ENCODE peak calls at places on chromosomes 12 and 14, in nine cellular contexts. A is NCI-H1105, R is iris pigment epithelial cell, D is GF-D8, V is Caki2, T is astrocyte of the hippocampus, F is A172, H is AG04450, G is HuH-7.5. O is an unnamed sample.

GRCh38 chr12:92034858-92035401 is 110.7 kb downstream of the BTG1 start:
- DNase-seq in F (peak), R (peak), G (no peak), V (peak), A (peak), H (peak), T (peak), D (no peak), O (peak)

GRCh38 chr14:104280085-104280901 is 141.9 kb downstream of the KIF26A start:
- DNase-seq in D (no peak), G (no peak), R (no peak), F (no peak), V (no peak), A (no peak), T (no peak), H (no peak), O (no peak)

GRCh38 chr12:52316701-52317100 is 4.5 kb downstream of the KRT83 start:
- DNase-seq in A (no peak), V (no peak), D (no peak), T (no peak), H (no peak), R (no peak), F (no peak), G (no peak), O (no peak)

GRCh38 chr14:101409006-101409543 is 152.2 kb upstream of the DIO3 start:
- DNase-seq in D (no peak), R (no peak), H (no peak), F (no peak), A (no peak), T (no peak), G (no peak), V (no peak), O (no peak)

GRCh38 chr12:56908136-56908535 is 26.1 kb downstream of the SDR9C7 start:
- DNase-seq in G (no peak), T (no peak), R (no peak), F (no peak), H (no peak), D (no peak), A (no peak), V (no peak), O (no peak)

GRCh38 chr14:104443391-104444158 is 136.0 kb upstream of the C14orf180 start:
- DNase-seq in G (no peak), A (no peak), R (no peak), T (no peak), V (no peak), H (no peak), F (no peak), D (no peak), O (no peak)

GRCh38 chr14:98099527-98099926 is 1172.5 kb downstream of the BCL11B start:
- DNase-seq in G (no peak), A (no peak), V (no peak), F (no peak), R (no peak), D (no peak), H (no peak), T (no peak), O (no peak)

GRCh38 chr14:99518441-99519346 is 37.5 kb downstream of the CCNK start:
- DNase-seq in R (peak), H (no peak), G (peak), A (peak), V (peak), T (peak), D (no peak), F (peak), O (peak)

GRCh38 chr12:40224439-40225291 is at the start of gene LRRK2:
- DNase-seq in A (peak), H (no peak), F (peak), V (peak), G (peak), T (peak), R (peak), D (no peak), O (peak)

GRCh38 chr12:50221228-50222008 is 54.2 kb upstream of the CERS5 start:
- DNase-seq in G (no peak), T (peak), V (peak), A (no peak), H (peak), R (peak), D (peak), F (peak), O (peak)